ENCODE peak calls at places on chromosomes 1 and 21, in six cellular contexts. Y is psoas muscle, B is pancreas, N is colonic mucosa, I is left ventricle myocardium inferior, A is transverse colon. E is an unnamed sample.

GRCh38 chr1:45863117-45863670 is 59.8 kb downstream of the MAST2 start:
- DNase-seq in Y (no peak), B (no peak), N (no peak), I (no peak), A (no peak), E (no peak)

GRCh38 chr21:42735061-42735460 is 81.6 kb downstream of the PDE9A start:
- DNase-seq in Y (no peak), B (no peak), N (no peak), I (no peak), A (peak; percentile 17), E (no peak)

GRCh38 chr1:236921610-236922009 is 82.6 kb downstream of the MT1HL1 start:
- DNase-seq in Y (no peak), B (no peak), N (no peak), I (no peak), A (no peak), E (no peak)

GRCh38 chr1:207950750-207951149 is 39.8 kb upstream of the CD34 start:
- DNase-seq in Y (no peak), B (no peak), N (no peak), I (no peak), A (no peak), E (no peak)

GRCh38 chr1:35377553-35377952 is 109.0 kb downstream of the ZMYM4 start:
- DNase-seq in Y (no peak), B (no peak), N (no peak), I (no peak), A (no peak), E (no peak)

GRCh38 chr21:44726803-44727202 is 15.4 kb upstream of the TSPEAR start:
- DNase-seq in Y (no peak), B (no peak), N (no peak), I (no peak), A (no peak), E (no peak)

GRCh38 chr1:8472668-8473067 is 154.8 kb downstream of the SLC45A1 start:
- DNase-seq in Y (no peak), B (no peak), N (no peak), I (no peak), A (no peak), E (no peak)

GRCh38 chr21:16624468-16625102 is 888.3 kb upstream of the CXADR start:
- DNase-seq in Y (no peak), B (no peak), N (no peak), I (no peak), A (no peak), E (no peak)

GRCh38 chr1:31428436-31429221 is 15.6 kb downstream of the SERINC2 start:
- DNase-seq in Y (no peak), B (no peak), N (no peak), I (no peak), A (no peak), E (no peak)

GRCh38 chr1:83802450-83803152 is 196.3 kb downstream of the TTLL7 start:
- DNase-seq in Y (no peak), B (no peak), N (no peak), I (no peak), A (no peak), E (no peak)

GRCh38 chr1:174740248-174740990 is 259.3 kb upstream of the CACYBP start:
- DNase-seq in Y (no peak), B (no peak), N (no peak), I (no peak), A (no peak), E (no peak)

GRCh38 chr1:232193451-232193783 is 436.5 kb downstream of the SIPA1L2 start:
- DNase-seq in Y (no peak), B (no peak), N (no peak), I (no peak), A (no peak), E (no peak)

GRCh38 chr1:8330271-8331125 is 12.6 kb downstream of the SLC45A1 start:
- DNase-seq in Y (no peak), B (no peak), N (no peak), I (no peak), A (no peak), E (no peak)

GRCh38 chr1:203038217-203038741 is 12.0 kb downstream of the PPFIA4 start:
- DNase-seq in Y (peak; percentile 96), B (no peak), N (no peak), I (peak; percentile 70), A (peak; percentile 18), E (no peak)

GRCh38 chr1:238675241-238675640 is 711.1 kb upstream of the CHRM3 start:
- DNase-seq in Y (no peak), B (no peak), N (no peak), I (no peak), A (no peak), E (no peak)

GRCh38 chr1:73065585-73065984 is 783.2 kb upstream of the NEGR1 start:
- DNase-seq in Y (no peak), B (no peak), N (no peak), I (no peak), A (no peak), E (no peak)

DNA sequence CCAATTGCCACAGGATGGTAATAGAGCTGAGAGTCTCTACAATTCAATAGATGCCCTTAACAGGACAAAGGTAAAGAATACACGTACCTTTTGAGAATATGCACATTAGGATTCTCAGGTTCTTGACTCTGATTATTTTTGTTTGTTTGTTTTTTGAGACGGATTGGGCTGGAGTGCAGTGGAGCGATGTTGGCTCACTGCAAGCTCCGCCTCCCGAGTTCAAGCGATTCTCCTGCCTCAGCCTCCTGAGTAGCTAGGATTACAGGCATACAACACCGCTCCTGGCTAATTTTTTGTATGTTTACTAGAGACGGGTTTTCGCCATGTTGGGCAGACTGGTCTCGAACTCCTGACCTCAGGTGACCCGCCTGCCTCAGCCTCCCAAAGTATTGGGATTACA is 48.4 kb downstream of the TIAM1 start:
- DNase-seq in Y (no peak), B (no peak), N (no peak), I (no peak), A (no peak), E (no peak)
- H3K4me3 ChIP-seq in Y (no peak overlapping the region), B (no peak overlapping the region), N (no peak overlapping the region), I (no peak overlapping the region), A (no peak overlapping the region), E (no peak overlapping the region)

DNA sequence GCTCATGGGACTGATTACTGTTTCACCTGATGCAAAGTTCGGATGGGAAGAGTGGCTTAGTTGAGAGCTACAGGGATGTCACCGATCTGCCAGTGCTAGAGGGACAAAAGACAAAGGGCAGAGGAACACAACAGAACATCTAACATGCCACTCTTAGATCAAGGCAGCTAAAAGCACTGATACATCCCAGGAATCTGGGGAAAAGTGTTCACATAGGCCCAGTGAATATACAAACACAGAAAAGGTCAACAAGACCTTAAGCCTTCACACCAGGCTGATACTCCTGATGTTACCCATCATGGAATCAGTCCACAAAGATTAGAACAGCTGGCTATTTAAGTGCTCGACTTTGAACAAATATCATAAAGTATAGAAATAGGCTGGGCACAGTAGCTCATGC is 163.2 kb downstream of the EIF4G3 start:
- DNase-seq in Y (no peak), B (no peak), N (no peak), I (no peak), A (no peak), E (no peak)
- TF ChIP-seq CTCF in Y (no peak), B (no peak), N (no peak), I (no peak), A (no peak), E (no peak)

DNA sequence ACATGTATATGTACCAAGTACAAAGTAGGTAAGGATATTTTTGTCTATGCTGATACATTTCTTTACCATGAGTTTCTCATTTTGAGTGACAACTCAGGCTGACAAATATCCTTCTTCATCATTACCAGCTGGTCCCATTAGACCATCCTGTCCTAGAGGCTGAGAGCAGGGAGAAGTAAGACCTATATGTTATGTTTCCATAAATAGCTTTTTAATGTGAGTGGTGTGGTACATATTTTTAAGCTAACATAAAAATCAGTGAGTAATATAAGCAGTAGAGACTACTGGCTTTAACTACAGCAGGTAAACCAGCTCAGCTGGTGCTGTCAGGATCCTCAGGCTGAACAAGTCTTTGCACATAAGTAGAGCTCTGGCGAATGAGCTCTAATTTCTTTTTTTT is 62.4 kb downstream of the CLEC20A start:
- DNase-seq in Y (no peak), B (no peak), N (no peak), I (no peak), A (no peak), E (no peak)
- H3K27ac ChIP-seq in Y (no peak overlapping the region), B (no peak overlapping the region), N (no peak overlapping the region), I (no peak overlapping the region), A (no peak overlapping the region), E (no peak overlapping the region)

DNA sequence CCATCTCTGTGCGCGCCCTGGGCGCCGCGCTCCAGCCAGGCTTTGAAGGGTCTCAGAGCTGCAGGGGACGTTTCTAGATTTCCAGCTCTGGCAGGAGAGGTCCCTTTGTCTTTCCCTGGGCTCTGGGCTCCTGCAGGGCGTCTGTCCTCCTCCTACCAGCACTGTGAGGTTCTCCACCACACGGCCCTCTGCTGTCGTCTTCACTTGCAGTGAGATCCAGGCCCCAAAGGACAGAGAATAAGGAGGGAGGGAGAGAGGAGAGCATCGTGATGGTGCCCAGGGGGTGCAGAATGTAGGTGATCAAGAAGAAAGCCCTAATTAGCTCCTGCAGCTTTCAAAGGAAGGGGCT is 4.1 kb upstream of the GNB1 start:
- DNase-seq in Y (no peak), B (no peak), N (no peak), I (no peak), A (no peak), E (no peak)
- H3K4me3 ChIP-seq in Y (peak overlapping the region; percentile 22), B (no peak overlapping the region), N (no peak overlapping the region), I (peak overlapping the region; percentile 37), A (no peak overlapping the region), E (no peak overlapping the region)

GRCh38 chr1:24069817-24070216 is 42.1 kb downstream of the MYOM3 start:
- DNase-seq in Y (no peak), B (no peak), N (no peak), I (no peak), A (no peak), E (no peak)

GRCh38 chr1:24067978-24068377 is 44.0 kb downstream of the MYOM3 start:
- DNase-seq in Y (no peak), B (no peak), N (no peak), I (no peak), A (no peak), E (no peak)

GRCh38 chr1:24071941-24072340 is 40.0 kb downstream of the MYOM3 start:
- DNase-seq in Y (no peak), B (no peak), N (no peak), I (no peak), A (no peak), E (no peak)

GRCh38 chr1:24074196-24074595 is 37.7 kb downstream of the MYOM3 start:
- DNase-seq in Y (peak; percentile 34), B (no peak), N (no peak), I (no peak), A (no peak), E (no peak)

GRCh38 chr1:24070821-24071393 is 41.0 kb downstream of the MYOM3 start:
- DNase-seq in Y (peak; percentile 85), B (peak; percentile 70), N (peak; percentile 83), I (peak; percentile 72), A (peak; percentile 81), E (peak; percentile 82)
- TF ChIP-seq CTCF in Y (peak; percentile 88), B (peak; percentile 66), N (peak; percentile 83), I (peak; percentile 93), A (peak; percentile 93), E (peak; percentile 70)

DNA sequence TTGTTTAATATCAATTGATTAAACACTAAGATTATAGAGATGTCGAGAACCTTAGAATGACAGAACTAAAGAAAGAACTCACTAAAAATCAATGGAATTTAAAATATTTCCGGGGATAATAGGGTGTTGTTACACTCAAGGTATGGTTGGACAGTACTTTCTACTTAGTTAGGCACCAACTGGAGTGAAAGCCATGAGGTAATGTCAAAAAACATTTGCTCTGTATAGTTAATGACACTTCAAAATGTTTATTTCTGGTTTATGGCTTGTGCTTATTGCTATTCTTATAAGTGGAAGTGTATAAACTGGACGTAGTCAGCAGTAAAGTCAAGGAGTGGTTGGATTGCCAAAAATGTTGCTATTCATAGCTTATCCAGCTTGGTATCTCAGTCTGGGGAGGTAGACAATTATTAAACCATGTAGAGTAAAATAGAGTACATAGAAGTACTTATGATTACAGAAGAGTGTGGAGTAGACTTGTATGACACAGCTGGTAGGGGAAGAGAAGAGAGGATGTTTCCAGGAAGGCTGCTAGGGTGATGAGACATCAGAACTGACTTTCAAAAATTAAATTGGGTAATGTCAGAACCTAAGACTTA is 56.5 kb upstream of the BMP8A start:
- DNase-seq in Y (no peak), B (no peak), N (no peak), I (no peak), A (no peak), E (no peak)
- H3K27ac ChIP-seq in Y (peak overlapping the region; percentile 20), B (peak overlapping the region; percentile 44), N (peak overlapping the region; percentile 39), I (peak overlapping the region; percentile 45), A (peak overlapping the region; percentile 51), E (no peak overlapping the region)